ENCODE peak calls at places on chromosomes 6 and 20, in four cellular contexts. B, R, T and U are unnamed samples.
A peak's percentile ranks its signal among the peaks of the same experiment; 100 is the strongest.

GRCh38 chr20:13119583-13119982 is 101.5 kb upstream of the ISM1 start:
- DNase-seq in T (peak; percentile 59), B (no peak), R (peak; percentile 25), U (peak; percentile 66)

GRCh38 chr6:37483502-37483901 is 16.2 kb downstream of the CCDC167 start:
- DNase-seq in T (no peak), R (no peak), B (no peak), U (no peak)

GRCh38 chr6:111843347-111844147 is 29.7 kb downstream of the FYN start:
- DNase-seq in B (no peak), T (no peak), R (peak; percentile 59), U (no peak)

GRCh38 chr6:90397929-90398674 is 101.5 kb upstream of the BACH2 start:
- DNase-seq in B (no peak), R (peak; percentile 76), T (peak; percentile 32), U (peak; percentile 44)

GRCh38 chr6:43129434-43130194 is 41.5 kb upstream of the SRF start:
- DNase-seq in B (no peak), R (no peak), T (peak; percentile 61), U (peak; percentile 73)

GRCh38 chr20:2421247-2421646 is 40.5 kb downstream of the TGM6 start:
- DNase-seq in B (no peak), R (no peak), T (no peak), U (peak; percentile 33)

GRCh38 chr20:25353754-25354705 is 36.6 kb downstream of the ABHD12 start:
- DNase-seq in R (no peak), T (no peak), B (no peak), U (no peak)

GRCh38 chr6:156942266-156942665 is 165.1 kb downstream of the ARID1B start:
- DNase-seq in B (no peak), R (no peak), T (peak; percentile 9), U (peak; percentile 29)

GRCh38 chr6:95576621-95577316 is 566 bp upstream of the MANEA start:
- DNase-seq in B (no peak), T (peak; percentile 11), R (no peak), U (peak; percentile 35)

GRCh38 chr6:127634178-127634577 is 57.2 kb downstream of the C6orf58 start:
- DNase-seq in R (no peak), B (no peak), T (no peak), U (no peak)

GRCh38 chr20:63685269-63686026 is 11.0 kb upstream of the TNFRSF6B start:
- DNase-seq in T (no peak), R (no peak), B (no peak), U (no peak)

GRCh38 chr6:117545161-117545595 is 57.1 kb downstream of the GOPC start:
- DNase-seq in R (no peak), T (no peak), B (no peak), U (peak; percentile 10)

GRCh38 chr20:7010584-7010983 is 243.1 kb downstream of the BMP2 start:
- DNase-seq in B (no peak), T (no peak), R (no peak), U (no peak)

GRCh38 chr6:1972961-1973360 is 272.4 kb downstream of the GMDS start:
- DNase-seq in B (no peak), T (no peak), R (no peak), U (no peak)

GRCh38 chr20:25248501-25249172 is 752 bp downstream of the PYGB start:
- DNase-seq in B (no peak), R (no peak), T (peak; percentile 54), U (peak; percentile 55)

GRCh38 chr6:4776967-4777925 is 1.0 kb downstream of the CDYL start:
- DNase-seq in R (no peak), T (peak; percentile 49), B (peak; percentile 61), U (peak; percentile 50)

GRCh38 chr6:53373638-53374037 is 24.9 kb upstream of the ELOVL5 start:
- DNase-seq in R (no peak), T (no peak), B (no peak), U (no peak)

GRCh38 chr6:137766596-137767370 is 100.3 kb upstream of the TNFAIP3 start:
- DNase-seq in B (no peak), R (no peak), T (no peak), U (no peak)

GRCh38 chr6:71675386-71675785 is 211.0 kb upstream of the RIMS1 start:
- DNase-seq in R (no peak), T (no peak), B (no peak), U (no peak)

GRCh38 chr6:39453956-39454524 is 131.5 kb upstream of the KCNK16 start:
- DNase-seq in R (no peak), B (no peak), T (no peak), U (peak; percentile 45)

GRCh38 chr20:57501461-57502330 is 23.2 kb downstream of the CTCFL start:
- DNase-seq in B (no peak), T (peak; percentile 95), R (no peak), U (peak; percentile 81)

GRCh38 chr20:1489328-1489727 is 1.9 kb downstream of the SIRPB2 start:
- DNase-seq in B (no peak), T (no peak), R (no peak), U (no peak)

GRCh38 chr6:16979677-16980076 is 122.2 kb upstream of the STMND1 start:
- DNase-seq in R (no peak), T (no peak), B (no peak), U (no peak)

GRCh38 chr20:46627251-46627650 is 24.0 kb downstream of the SLC13A3 start:
- DNase-seq in B (no peak), T (no peak), R (no peak), U (no peak)

GRCh38 chr6:30483677-30484279 is 5.5 kb upstream of the HLA-E start:
- DNase-seq in B (no peak), R (no peak), T (peak; percentile 74), U (peak; percentile 78)

GRCh38 chr6:147156218-147156617 is 48.0 kb upstream of the STXBP5 start:
- DNase-seq in B (no peak), T (no peak), R (no peak), U (no peak)

GRCh38 chr20:34049897-34050695 is 56.4 kb downstream of the RALY start:
- DNase-seq in T (no peak), R (no peak), B (no peak), U (no peak)

GRCh38 chr6:10424005-10424404 is 9.1 kb upstream of the TFAP2A start:
- DNase-seq in T (no peak), R (no peak), B (no peak), U (peak; percentile 56)

GRCh38 chr6:148577687-148578488 is 168.9 kb upstream of the UST start:
- DNase-seq in T (peak; percentile 78), R (peak; percentile 9), B (peak; percentile 90), U (peak; percentile 83)

GRCh38 chr6:28537065-28537464 is 11.4 kb downstream of the GPX5 start:
- DNase-seq in R (no peak), B (no peak), T (peak; percentile 17), U (peak; percentile 14)

GRCh38 chr20:24584078-24584477 is 114.6 kb downstream of the SYNDIG1 start:
- DNase-seq in B (no peak), T (no peak), R (no peak), U (no peak)

GRCh38 chr20:47700327-47700726 is 85.0 kb downstream of the SULF2 start:
- DNase-seq in R (no peak), B (peak; percentile 7), T (no peak), U (no peak)

GRCh38 chr6:5199203-5200101 is 61.3 kb downstream of the LYRM4 start:
- DNase-seq in B (no peak), R (no peak), T (no peak), U (no peak)

GRCh38 chr20:42985628-42986027 is 204.1 kb downstream of the PTPRT start:
- DNase-seq in R (no peak), T (no peak), B (no peak), U (no peak)

GRCh38 chr6:142925575-142926110 is 19.3 kb downstream of the HIVEP2 start:
- DNase-seq in R (no peak), T (no peak), B (no peak), U (peak; percentile 45)

GRCh38 chr20:46400828-46401477 is 5.5 kb downstream of the ELMO2 start:
- DNase-seq in T (peak; percentile 57), B (no peak), R (peak; percentile 41), U (peak; percentile 71)

GRCh38 chr6:75334266-75335040 is 49.9 kb upstream of the TMEM30A start:
- DNase-seq in T (peak; percentile 65), B (no peak), R (no peak), U (peak; percentile 63)

GRCh38 chr20:1474817-1475603 is 8.4 kb upstream of the NSFL1C start:
- DNase-seq in T (no peak), B (no peak), R (no peak), U (peak; percentile 13)

GRCh38 chr6:147136057-147136456 is 68.2 kb upstream of the STXBP5 start:
- DNase-seq in R (no peak), B (no peak), T (no peak), U (no peak)